ENCODE peak calls at places on chromosomes 1 and 21, in nine cellular contexts. K is body of pancreas, I is HCT116, H is transverse colon, V is stomach, W is upper lobe of left lung, S is K562, C is IMR-90, R is suprapubic skin. M is an unnamed sample.

GRCh38 chr1:179141592-179142244 is 59.8 kb downstream of the TOR3A start:
- DNase-seq in K (no peak), I (no peak), H (no peak), V (no peak), W (no peak), S (peak), C (peak), R (no peak), M (no peak)

GRCh38 chr1:75879985-75880384 is 52.2 kb downstream of the ASB17 start:
- DNase-seq in K (no peak), I (no peak), H (no peak), V (no peak), W (no peak), S (no peak), C (no peak), R (no peak), M (no peak)

GRCh38 chr1:228750915-228751314 is 15.6 kb downstream of the RHOU start:
- DNase-seq in K (no peak), I (no peak), H (no peak), V (no peak), W (no peak), S (no peak), C (no peak), R (no peak), M (no peak)

GRCh38 chr1:226690460-226690982 is 48.6 kb downstream of the ITPKB start:
- DNase-seq in K (no peak), I (no peak), H (no peak), V (no peak), W (peak), S (no peak), C (peak), R (no peak), M (no peak)

GRCh38 chr1:193662030-193662429 is 475.6 kb upstream of the B3GALT2 start:
- DNase-seq in K (no peak), I (no peak), H (no peak), V (no peak), W (no peak), S (no peak), C (peak), R (no peak), M (no peak)

GRCh38 chr1:31681421-31681820 is 22.4 kb downstream of the COL16A1 start:
- DNase-seq in K (no peak), I (no peak), H (no peak), V (no peak), W (no peak), S (no peak), C (no peak), R (no peak), M (no peak)

GRCh38 chr1:207868252-207868768 is 42.6 kb downstream of the CD34 start:
- DNase-seq in K (peak), I (no peak), H (peak), V (peak), W (peak), S (peak), C (no peak), R (no peak), M (no peak)

GRCh38 chr1:210394281-210394798 is 65.6 kb downstream of the HHAT start:
- DNase-seq in K (no peak), I (no peak), H (no peak), V (no peak), W (no peak), S (no peak), C (peak), R (no peak), M (no peak)

GRCh38 chr1:43868741-43869067 is 64.9 kb upstream of the ARTN start:
- DNase-seq in K (no peak), I (no peak), H (no peak), V (no peak), W (no peak), S (no peak), C (peak), R (no peak), M (no peak)

DNA sequence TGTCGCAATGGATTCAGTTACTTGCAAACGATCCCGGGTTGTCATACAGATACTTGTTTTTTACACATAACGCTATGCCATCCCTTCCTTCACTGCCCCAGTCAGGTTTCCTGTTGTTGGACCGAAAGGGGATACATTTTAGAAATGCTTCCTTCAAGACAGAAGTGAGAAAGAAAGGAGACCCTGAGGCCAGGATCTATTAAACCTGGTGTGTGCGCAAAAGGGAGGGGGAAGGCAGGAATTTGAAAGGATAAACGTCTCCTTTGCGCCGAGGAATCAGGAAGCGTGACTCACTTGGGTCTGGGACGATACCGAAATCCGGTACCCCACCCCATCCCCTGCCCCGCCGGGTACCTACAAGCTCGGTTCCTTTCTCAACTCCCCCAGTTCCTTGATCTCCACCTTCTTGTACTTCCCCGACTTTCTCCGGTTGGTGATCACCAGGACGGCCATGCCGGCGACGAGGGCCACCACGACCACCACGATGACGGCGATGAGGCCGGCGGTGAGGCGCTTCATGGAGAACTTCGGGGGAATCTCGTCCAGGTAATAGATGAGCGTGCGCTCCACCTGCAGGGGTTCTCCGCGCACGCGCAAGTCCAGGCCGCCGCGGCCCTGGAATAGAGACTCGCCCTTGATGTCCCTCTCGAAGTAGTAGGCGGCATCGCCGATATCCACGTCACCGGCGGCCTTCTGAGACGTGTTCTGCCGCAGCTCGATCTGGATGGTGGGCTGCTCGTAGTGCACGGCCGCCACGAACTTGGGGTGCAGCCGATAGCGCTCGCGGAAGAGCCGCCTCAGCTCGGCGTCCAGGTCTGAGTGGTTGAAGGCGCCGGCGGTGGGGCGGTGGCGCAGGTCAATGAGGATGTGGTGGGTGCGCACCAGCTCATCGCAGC is 973 bp downstream of the TACSTD2 start:
- DNase-seq in K (peak), I (no peak), H (no peak), V (peak), W (peak), S (no peak), C (no peak), R (peak), M (no peak)
- TF ChIP-seq POLR2A in K (no peak), I (no peak), H (no peak), V (no peak), W (peak), S (no peak), C (no peak), R (no peak), M (no peak)

GRCh38 chr1:7315316-7315715 is 455.8 kb upstream of the VAMP3 start:
- DNase-seq in K (no peak), I (no peak), H (no peak), V (no peak), W (no peak), S (no peak), C (peak), R (no peak), M (no peak)

GRCh38 chr1:7315946-7316345 is 455.1 kb upstream of the VAMP3 start:
- DNase-seq in K (no peak), I (no peak), H (no peak), V (no peak), W (no peak), S (no peak), C (no peak), R (no peak), M (no peak)

GRCh38 chr1:7319196-7319595 is 451.9 kb upstream of the VAMP3 start:
- DNase-seq in K (no peak), I (no peak), H (no peak), V (no peak), W (no peak), S (no peak), C (no peak), R (no peak), M (no peak)

GRCh38 chr1:7320661-7321060 is 450.4 kb upstream of the VAMP3 start:
- DNase-seq in K (no peak), I (no peak), H (no peak), V (no peak), W (no peak), S (no peak), C (no peak), R (no peak), M (no peak)

GRCh38 chr1:7317888-7318287 is 453.2 kb upstream of the VAMP3 start:
- DNase-seq in K (no peak), I (no peak), H (peak), V (no peak), W (no peak), S (no peak), C (no peak), R (no peak), M (no peak)
- TF ChIP-seq POLR2A in K (no peak), I (no peak), H (no peak), V (no peak), W (no peak), S (no peak), C (no peak), R (no peak), M (no peak)

GRCh38 chr21:17612565-17613241 is at the start of gene BTG3:
- DNase-seq in K (peak), I (peak), H (peak), V (peak), W (peak), S (peak), C (peak), R (peak), M (peak)
- TF ChIP-seq POLR2A in K (peak), I (peak), H (peak), V (peak), W (peak), S (peak), C (peak), R (peak), M (peak)

GRCh38 chr1:1039145-1039910 is 19.4 kb downstream of the AGRN start:
- DNase-seq in K (no peak), I (no peak), H (no peak), V (no peak), W (no peak), S (no peak), C (no peak), R (no peak), M (no peak)

GRCh38 chr1:1038694-1039093 is 18.8 kb downstream of the AGRN start:
- DNase-seq in K (no peak), I (no peak), H (no peak), V (no peak), W (no peak), S (no peak), C (no peak), R (no peak), M (no peak)

GRCh38 chr1:1041092-1041503 is 21.2 kb downstream of the AGRN start:
- DNase-seq in K (no peak), I (no peak), H (no peak), V (no peak), W (no peak), S (no peak), C (no peak), R (no peak), M (no peak)

GRCh38 chr1:1041873-1042272 is 22.0 kb downstream of the AGRN start:
- DNase-seq in K (no peak), I (no peak), H (no peak), V (no peak), W (no peak), S (no peak), C (no peak), R (no peak), M (no peak)

DNA sequence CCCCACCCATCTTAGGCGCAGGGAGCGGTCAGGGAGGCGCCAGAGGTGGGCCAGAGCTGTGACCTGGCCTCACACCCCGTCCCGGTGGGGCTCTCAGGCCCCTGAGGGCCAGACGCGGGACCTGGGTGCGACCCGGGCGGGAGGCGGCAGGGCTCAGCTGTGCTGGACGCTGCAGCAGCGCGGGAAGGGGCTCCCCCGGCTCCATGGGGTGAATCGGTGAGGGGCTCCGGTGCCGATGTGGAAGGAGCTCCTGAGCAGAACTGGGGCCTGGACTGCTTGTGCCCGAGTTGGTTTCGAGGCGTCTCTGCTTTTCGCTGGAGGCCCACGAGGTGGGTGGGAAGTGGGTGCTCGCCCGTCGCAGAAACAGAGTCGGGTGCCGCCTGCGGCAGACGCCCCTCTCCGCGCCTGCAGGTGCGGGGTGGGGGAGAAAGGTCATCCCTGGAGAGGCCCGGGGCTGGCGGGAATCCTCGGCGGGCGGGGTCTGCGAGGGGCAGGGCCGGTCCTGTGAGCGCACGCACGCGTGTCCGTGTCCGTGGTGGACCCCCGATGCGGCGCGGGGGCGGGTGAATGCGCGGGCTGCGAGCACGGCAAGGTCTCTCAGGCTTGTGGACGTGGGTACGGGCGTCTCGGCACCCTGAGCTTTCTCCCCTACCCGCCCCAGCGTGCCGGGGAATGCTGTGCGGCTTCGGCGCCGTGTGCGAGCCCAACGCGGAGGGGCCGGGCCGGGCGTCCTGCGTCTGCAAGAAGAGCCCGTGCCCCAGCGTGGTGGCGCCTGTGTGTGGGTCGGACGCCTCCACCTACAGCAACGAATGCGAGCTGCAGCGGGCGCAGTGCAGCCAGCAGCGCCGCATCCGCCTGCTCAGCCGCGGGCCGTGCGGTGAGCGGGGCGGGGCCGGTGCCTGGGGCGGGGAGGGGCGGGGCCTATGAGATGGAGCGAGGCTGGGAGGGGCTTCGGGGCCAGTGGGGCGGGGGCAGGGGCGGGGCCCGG is 20.4 kb downstream of the AGRN start:
- DNase-seq in K (peak), I (peak), H (peak), V (peak), W (peak), S (peak), C (peak), R (no peak), M (no peak)
- TF ChIP-seq POLR2A in K (no peak), I (no peak), H (no peak), V (no peak), W (no peak), S (no peak), C (no peak), R (no peak), M (no peak)

GRCh38 chr1:154272217-154272998 is at the start of gene HAX1:
- DNase-seq in K (peak), I (peak), H (peak), V (peak), W (peak), S (peak), C (peak), R (peak), M (peak)
- TF ChIP-seq POLR2A in K (peak), I (peak), H (peak), V (no peak), W (peak), S (peak), C (peak), R (no peak), M (peak)

GRCh38 chr1:78651247-78651646 is 1.6 kb downstream of the IFI44 start:
- DNase-seq in K (peak), I (no peak), H (no peak), V (no peak), W (peak), S (no peak), C (peak), R (no peak), M (peak)
- TF ChIP-seq POLR2A in K (no peak), I (no peak), H (no peak), V (no peak), W (peak), S (no peak), C (no peak), R (no peak), M (no peak)

GRCh38 chr1:15620155-15620545 is 2.9 kb downstream of the DDI2 start:
- DNase-seq in K (no peak), I (no peak), H (no peak), V (no peak), W (no peak), S (peak), C (peak), R (no peak), M (peak)

GRCh38 chr1:15617874-15618684 is 821 bp downstream of the DDI2 start:
- DNase-seq in K (peak), I (no peak), H (peak), V (no peak), W (peak), S (peak), C (no peak), R (peak), M (no peak)

GRCh38 chr1:15618685-15619525 is 1.6 kb downstream of the DDI2 start:
- DNase-seq in K (peak), I (no peak), H (no peak), V (no peak), W (no peak), S (no peak), C (peak), R (no peak), M (no peak)

GRCh38 chr1:15616704-15617172 is 520 bp upstream of the DDI2 start:
- DNase-seq in K (no peak), I (no peak), H (no peak), V (no peak), W (no peak), S (no peak), C (peak), R (no peak), M (no peak)

DNA sequence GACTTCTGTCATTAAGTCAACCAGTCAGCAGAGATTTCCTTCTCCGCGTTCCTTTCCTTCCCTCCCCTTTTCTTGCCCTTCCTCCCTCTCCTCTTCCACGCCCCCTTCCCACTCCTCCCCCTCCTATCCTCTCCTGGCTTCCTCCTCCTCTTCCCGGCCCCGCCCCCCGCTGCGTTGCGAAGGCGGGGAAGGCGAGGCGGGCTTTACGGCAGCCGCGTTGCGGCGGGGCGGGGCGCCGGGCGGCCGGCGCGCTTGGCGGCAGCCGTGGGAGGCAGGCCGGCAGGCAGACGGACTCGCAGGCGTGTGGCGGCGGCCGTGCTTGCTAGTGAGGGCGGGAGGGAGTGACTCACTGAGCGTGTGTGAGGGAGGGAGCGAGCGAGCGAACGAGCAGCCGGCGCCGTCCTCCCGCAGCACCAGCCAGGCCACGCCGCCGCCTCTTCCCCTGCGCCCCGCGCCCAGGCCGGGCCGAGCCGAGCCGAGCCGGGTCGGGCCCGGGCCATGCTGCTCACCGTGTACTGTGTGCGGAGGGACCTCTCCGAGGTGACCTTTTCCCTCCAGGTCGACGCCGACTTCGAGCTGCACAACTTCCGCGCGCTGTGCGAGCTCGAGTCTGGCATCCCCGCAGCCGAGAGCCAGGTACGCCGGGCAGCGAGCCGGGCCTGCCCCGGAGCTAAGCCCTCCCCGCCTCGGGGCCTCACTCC is at the start of gene DDI2:
- DNase-seq in K (peak), I (peak), H (peak), V (peak), W (peak), S (peak), C (peak), R (peak), M (peak)
- TF ChIP-seq POLR2A in K (peak), I (peak), H (peak), V (no peak), W (peak), S (peak), C (peak), R (no peak), M (peak)

DNA sequence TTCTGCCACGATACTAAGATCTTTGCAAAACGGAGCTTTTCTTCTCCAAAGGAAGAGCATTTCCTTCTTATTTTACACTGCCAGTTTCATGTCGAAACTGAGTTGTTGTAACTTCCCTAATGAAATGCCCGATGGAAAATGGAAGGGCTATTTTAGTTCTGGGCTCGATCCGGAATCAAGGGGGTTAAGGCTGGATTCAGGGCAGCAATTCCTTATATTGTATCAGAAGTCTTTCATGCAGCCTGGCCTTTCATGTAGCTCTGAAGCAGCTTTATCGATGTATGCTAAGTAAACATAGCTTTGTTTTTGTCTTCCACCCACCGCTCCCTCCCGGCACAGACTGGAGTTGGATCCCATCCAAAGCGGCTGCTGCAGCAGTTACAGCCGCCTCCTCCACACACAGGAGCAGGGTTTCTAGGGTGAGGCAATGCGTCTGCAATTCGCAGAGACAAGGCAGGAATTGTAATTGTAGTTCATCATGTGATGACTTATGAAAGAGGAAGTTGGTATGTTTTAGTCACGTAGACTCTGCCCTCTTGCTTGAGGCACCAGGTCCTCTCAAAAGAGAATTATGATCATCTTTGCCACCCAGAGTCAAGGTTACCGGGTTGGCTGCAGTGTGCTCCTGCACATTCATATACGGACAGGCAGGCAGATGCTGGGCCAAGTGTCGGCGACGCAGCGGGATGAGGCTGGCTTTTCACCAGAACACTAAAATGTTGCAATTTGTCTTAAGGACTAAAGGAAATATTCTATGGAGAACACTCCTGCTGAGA is 2.6 kb upstream of the IRF2BP2 start:
- DNase-seq in K (peak), I (peak), H (peak), V (peak), W (peak), S (peak), C (peak), R (peak), M (peak)
- TF ChIP-seq POLR2A in K (peak), I (no peak), H (peak), V (no peak), W (peak), S (no peak), C (peak), R (no peak), M (peak)

GRCh38 chr1:165858928-165859845 is 31.8 kb downstream of the UCK2 start:
- DNase-seq in K (no peak), I (no peak), H (no peak), V (no peak), W (no peak), S (no peak), C (no peak), R (no peak), M (no peak)
- TF ChIP-seq POLR2A in K (no peak), I (no peak), H (no peak), V (no peak), W (no peak), S (no peak), C (no peak), R (no peak), M (no peak)

GRCh38 chr1:248825573-248825908 is 174 bp downstream of the SH3BP5L start:
- DNase-seq in K (no peak), I (no peak), H (no peak), V (no peak), W (no peak), S (peak), C (no peak), R (no peak), M (no peak)
- TF ChIP-seq POLR2A in K (no peak), I (no peak), H (no peak), V (no peak), W (no peak), S (no peak), C (peak), R (no peak), M (no peak)